ENCODE peak calls at places on chromosomes 4 and X, in ten cellular contexts. One of them, this sample, is unnamed.

GRCh38 chr4:6880691-6881090 is 28.9 kb upstream of the TBC1D14 start:
- DNase-seq in NCI-H1105: no peak
- DNase-seq in brain pericyte: no peak
- DNase-seq in activated CD4-positive, alpha-beta T cell treated with anti-CD3 and anti-CD28 coated beads for 24 hours: no peak
- DNase-seq in endothelial cell: no peak
- DNase-seq in GM13977: no peak
- DNase-seq in amniotic epithelial cell: no peak
- DNase-seq in Right ventricle myocardium superior: no peak
- DNase-seq in GM12878: no peak
- DNase-seq in WTC11: no peak
- DNase-seq in this sample: no peak

GRCh38 chrX:10755477-10756334 is 135.3 kb upstream of the MID1 start:
- DNase-seq in NCI-H1105: no peak
- DNase-seq in brain pericyte: no peak
- DNase-seq in activated CD4-positive, alpha-beta T cell treated with anti-CD3 and anti-CD28 coated beads for 24 hours: no peak
- DNase-seq in endothelial cell: no peak
- DNase-seq in GM13977: no peak
- DNase-seq in amniotic epithelial cell: peak; percentile 76
- DNase-seq in Right ventricle myocardium superior: no peak
- DNase-seq in GM12878: no peak
- DNase-seq in WTC11: peak; percentile 31
- DNase-seq in this sample: no peak

GRCh38 chr4:122819708-122820449 is 6.8 kb upstream of the FGF2 start:
- DNase-seq in NCI-H1105: no peak
- DNase-seq in brain pericyte: no peak
- DNase-seq in activated CD4-positive, alpha-beta T cell treated with anti-CD3 and anti-CD28 coated beads for 24 hours: no peak
- DNase-seq in endothelial cell: no peak
- DNase-seq in GM13977: no peak
- DNase-seq in amniotic epithelial cell: peak; percentile 58
- DNase-seq in Right ventricle myocardium superior: no peak
- DNase-seq in GM12878: no peak
- DNase-seq in WTC11: no peak
- DNase-seq in this sample: no peak

GRCh38 chrX:149040873-149041535 is 464.1 kb downstream of the IDS start:
- DNase-seq in NCI-H1105: no peak
- DNase-seq in brain pericyte: no peak
- DNase-seq in activated CD4-positive, alpha-beta T cell treated with anti-CD3 and anti-CD28 coated beads for 24 hours: no peak
- DNase-seq in endothelial cell: no peak
- DNase-seq in GM13977: no peak
- DNase-seq in amniotic epithelial cell: peak; percentile 50
- DNase-seq in Right ventricle myocardium superior: no peak
- DNase-seq in GM12878: no peak
- DNase-seq in WTC11: no peak
- DNase-seq in this sample: no peak

GRCh38 chrX:120456973-120457372 is 12.1 kb downstream of the LAMP2 start:
- DNase-seq in NCI-H1105: no peak
- DNase-seq in brain pericyte: no peak
- DNase-seq in activated CD4-positive, alpha-beta T cell treated with anti-CD3 and anti-CD28 coated beads for 24 hours: no peak
- DNase-seq in endothelial cell: no peak
- DNase-seq in GM13977: no peak
- DNase-seq in amniotic epithelial cell: no peak
- DNase-seq in Right ventricle myocardium superior: no peak
- DNase-seq in GM12878: no peak
- DNase-seq in WTC11: no peak
- DNase-seq in this sample: no peak

GRCh38 chrX:27186671-27187070 is 276.5 kb downstream of the PPP4R3C start:
- DNase-seq in NCI-H1105: peak; percentile 5
- DNase-seq in brain pericyte: peak; percentile 6
- DNase-seq in activated CD4-positive, alpha-beta T cell treated with anti-CD3 and anti-CD28 coated beads for 24 hours: peak; percentile 12
- DNase-seq in endothelial cell: no peak
- DNase-seq in GM13977: peak; percentile 27
- DNase-seq in amniotic epithelial cell: peak; percentile 24
- DNase-seq in Right ventricle myocardium superior: no peak
- DNase-seq in GM12878: peak; percentile 0
- DNase-seq in WTC11: peak; percentile 8
- DNase-seq in this sample: peak; percentile 0

GRCh38 chr4:2785613-2786012 is 7.3 kb upstream of the SH3BP2 start:
- DNase-seq in NCI-H1105: no peak
- DNase-seq in brain pericyte: no peak
- DNase-seq in activated CD4-positive, alpha-beta T cell treated with anti-CD3 and anti-CD28 coated beads for 24 hours: no peak
- DNase-seq in endothelial cell: no peak
- DNase-seq in GM13977: peak; percentile 74
- DNase-seq in amniotic epithelial cell: no peak
- DNase-seq in Right ventricle myocardium superior: no peak
- DNase-seq in GM12878: peak; percentile 48
- DNase-seq in WTC11: no peak
- DNase-seq in this sample: no peak

GRCh38 chr4:148126825-148127224 is 315.4 kb downstream of the NR3C2 start:
- DNase-seq in NCI-H1105: no peak
- DNase-seq in brain pericyte: no peak
- DNase-seq in activated CD4-positive, alpha-beta T cell treated with anti-CD3 and anti-CD28 coated beads for 24 hours: no peak
- DNase-seq in endothelial cell: no peak
- DNase-seq in GM13977: no peak
- DNase-seq in amniotic epithelial cell: no peak
- DNase-seq in Right ventricle myocardium superior: no peak
- DNase-seq in GM12878: no peak
- DNase-seq in WTC11: no peak
- DNase-seq in this sample: no peak